ENCODE peak calls at places on chromosome 9, in seven cellular contexts. One of them, this sample, is unnamed.

GRCh38 chr9:37437616-37438015 is 15.1 kb downstream of the GRHPR start:
- DNase-seq in heart left ventricle: no peak
- DNase-seq in breast epithelium: no peak
- DNase-seq in H1: no peak
- DNase-seq in A549: no peak
- DNase-seq in upper lobe of left lung: no peak
- DNase-seq in HCT116: no peak
- DNase-seq in this sample: no peak

GRCh38 chr9:25678147-25678666 is at the start of gene TUSC1:
- DNase-seq in A549: peak
- DNase-seq in breast epithelium: peak
- DNase-seq in HCT116: no peak
- DNase-seq in H1: peak
- DNase-seq in heart left ventricle: peak
- DNase-seq in upper lobe of left lung: peak
- DNase-seq in this sample: peak

GRCh38 chr9:70054546-70054945 is 10.9 kb downstream of the MAMDC2 start:
- DNase-seq in HCT116: no peak
- DNase-seq in breast epithelium: no peak
- DNase-seq in A549: no peak
- DNase-seq in upper lobe of left lung: no peak
- DNase-seq in heart left ventricle: no peak
- DNase-seq in H1: no peak
- DNase-seq in this sample: no peak

GRCh38 chr9:131621551-131622321 is 76.4 kb downstream of the PRRT1B start:
- DNase-seq in HCT116: no peak
- DNase-seq in H1: no peak
- DNase-seq in A549: no peak
- DNase-seq in heart left ventricle: peak
- DNase-seq in upper lobe of left lung: peak
- DNase-seq in breast epithelium: no peak
- DNase-seq in this sample: no peak

GRCh38 chr9:134486127-134486995 is 155.2 kb upstream of the COL5A1 start:
- DNase-seq in upper lobe of left lung: peak
- DNase-seq in heart left ventricle: no peak
- DNase-seq in breast epithelium: no peak
- DNase-seq in A549: no peak
- DNase-seq in HCT116: no peak
- DNase-seq in H1: no peak
- DNase-seq in this sample: no peak

GRCh38 chr9:124342402-124342945 is 72.8 kb downstream of the PSMB7 start:
- DNase-seq in heart left ventricle: peak
- DNase-seq in H1: no peak
- DNase-seq in upper lobe of left lung: peak
- DNase-seq in A549: no peak
- DNase-seq in HCT116: no peak
- DNase-seq in breast epithelium: no peak
- DNase-seq in this sample: no peak

GRCh38 chr9:108996653-108997052 is 16.6 kb downstream of the CTNNAL1 start:
- DNase-seq in A549: no peak
- DNase-seq in heart left ventricle: no peak
- DNase-seq in H1: no peak
- DNase-seq in breast epithelium: no peak
- DNase-seq in HCT116: no peak
- DNase-seq in upper lobe of left lung: no peak
- DNase-seq in this sample: no peak

GRCh38 chr9:95516736-95517558 is at the start of gene PTCH1:
- DNase-seq in A549: peak
- DNase-seq in upper lobe of left lung: peak
- DNase-seq in HCT116: no peak
- DNase-seq in breast epithelium: no peak
- DNase-seq in H1: peak
- DNase-seq in heart left ventricle: no peak
- DNase-seq in this sample: peak

GRCh38 chr9:133502112-133502511 is 22.6 kb downstream of the MYMK start:
- DNase-seq in HCT116: no peak
- DNase-seq in H1: no peak
- DNase-seq in upper lobe of left lung: no peak
- DNase-seq in A549: no peak
- DNase-seq in breast epithelium: no peak
- DNase-seq in heart left ventricle: no peak
- DNase-seq in this sample: no peak

GRCh38 chr9:133996531-133997520 is 4.7 kb upstream of the VAV2 start:
- DNase-seq in heart left ventricle: no peak
- DNase-seq in A549: no peak
- DNase-seq in upper lobe of left lung: peak
- DNase-seq in HCT116: no peak
- DNase-seq in H1: no peak
- DNase-seq in breast epithelium: no peak
- DNase-seq in this sample: no peak

GRCh38 chr9:22447607-22448305 is 1.1 kb downstream of the DMRTA1 start:
- DNase-seq in heart left ventricle: no peak
- DNase-seq in A549: peak
- DNase-seq in HCT116: no peak
- DNase-seq in upper lobe of left lung: no peak
- DNase-seq in H1: no peak
- DNase-seq in breast epithelium: no peak
- DNase-seq in this sample: no peak

GRCh38 chr9:82188817-82189216 is 200.2 kb downstream of the SPATA31D1 start:
- DNase-seq in breast epithelium: no peak
- DNase-seq in heart left ventricle: no peak
- DNase-seq in HCT116: no peak
- DNase-seq in H1: no peak
- DNase-seq in A549: no peak
- DNase-seq in upper lobe of left lung: no peak
- DNase-seq in this sample: no peak

GRCh38 chr9:87795178-87795577 is 69.3 kb downstream of the CTSL start:
- DNase-seq in HCT116: no peak
- DNase-seq in H1: no peak
- DNase-seq in A549: no peak
- DNase-seq in breast epithelium: no peak
- DNase-seq in heart left ventricle: no peak
- DNase-seq in upper lobe of left lung: no peak
- DNase-seq in this sample: no peak

GRCh38 chr9:116318463-116319271 is 165.1 kb downstream of the PAPPA start:
- DNase-seq in breast epithelium: peak
- DNase-seq in A549: no peak
- DNase-seq in upper lobe of left lung: peak
- DNase-seq in H1: no peak
- DNase-seq in HCT116: no peak
- DNase-seq in heart left ventricle: peak
- DNase-seq in this sample: peak

GRCh38 chr9:115957571-115957970 is 196.0 kb upstream of the PAPPA start:
- DNase-seq in heart left ventricle: no peak
- DNase-seq in breast epithelium: no peak
- DNase-seq in HCT116: no peak
- DNase-seq in A549: no peak
- DNase-seq in upper lobe of left lung: no peak
- DNase-seq in H1: no peak
- DNase-seq in this sample: no peak

GRCh38 chr9:135275163-135275925 is 187.9 kb downstream of the OLFM1 start:
- DNase-seq in upper lobe of left lung: no peak
- DNase-seq in H1: no peak
- DNase-seq in breast epithelium: peak
- DNase-seq in A549: no peak
- DNase-seq in HCT116: no peak
- DNase-seq in heart left ventricle: no peak
- DNase-seq in this sample: no peak

GRCh38 chr9:132044176-132044880 is 35.3 kb downstream of the MED27 start:
- DNase-seq in H1: no peak
- DNase-seq in HCT116: no peak
- DNase-seq in heart left ventricle: no peak
- DNase-seq in upper lobe of left lung: no peak
- DNase-seq in A549: no peak
- DNase-seq in breast epithelium: no peak
- DNase-seq in this sample: no peak

GRCh38 chr9:109436071-109436470 is 62.0 kb downstream of the PTPN3 start:
- DNase-seq in upper lobe of left lung: no peak
- DNase-seq in HCT116: no peak
- DNase-seq in H1: no peak
- DNase-seq in A549: no peak
- DNase-seq in heart left ventricle: no peak
- DNase-seq in breast epithelium: no peak
- DNase-seq in this sample: no peak

GRCh38 chr9:92414566-92414965 is 9.7 kb downstream of the OMD start:
- DNase-seq in A549: no peak
- DNase-seq in breast epithelium: no peak
- DNase-seq in upper lobe of left lung: no peak
- DNase-seq in heart left ventricle: no peak
- DNase-seq in HCT116: no peak
- DNase-seq in H1: no peak
- DNase-seq in this sample: no peak
- TF ChIP-seq POLR2A in A549: no peak
- TF ChIP-seq POLR2A in breast epithelium: no peak
- TF ChIP-seq POLR2A in upper lobe of left lung: no peak
- TF ChIP-seq POLR2A in heart left ventricle: no peak
- TF ChIP-seq POLR2A in HCT116: no peak
- TF ChIP-seq POLR2A in H1: no peak
- TF ChIP-seq POLR2A in this sample: no peak

GRCh38 chr9:128257907-128258306 is 17.9 kb downstream of the GOLGA2 start:
- DNase-seq in A549: no peak
- DNase-seq in HCT116: no peak
- DNase-seq in upper lobe of left lung: no peak
- DNase-seq in breast epithelium: no peak
- DNase-seq in heart left ventricle: no peak
- DNase-seq in H1: no peak
- DNase-seq in this sample: no peak

GRCh38 chr9:128258326-128258725 is 17.5 kb downstream of the GOLGA2 start:
- DNase-seq in heart left ventricle: no peak
- DNase-seq in H1: no peak
- DNase-seq in HCT116: no peak
- DNase-seq in breast epithelium: no peak
- DNase-seq in upper lobe of left lung: no peak
- DNase-seq in A549: no peak
- DNase-seq in this sample: no peak

GRCh38 chr9:128257086-128257825 is 18.6 kb downstream of the GOLGA2 start:
- DNase-seq in HCT116: no peak
- DNase-seq in heart left ventricle: no peak
- DNase-seq in upper lobe of left lung: no peak
- DNase-seq in breast epithelium: no peak
- DNase-seq in H1: no peak
- DNase-seq in A549: no peak
- DNase-seq in this sample: no peak

GRCh38 chr9:128260340-128260739 is 15.5 kb downstream of the GOLGA2 start:
- DNase-seq in heart left ventricle: no peak
- DNase-seq in A549: no peak
- DNase-seq in upper lobe of left lung: peak
- DNase-seq in breast epithelium: no peak
- DNase-seq in H1: no peak
- DNase-seq in HCT116: no peak
- DNase-seq in this sample: no peak

DNA sequence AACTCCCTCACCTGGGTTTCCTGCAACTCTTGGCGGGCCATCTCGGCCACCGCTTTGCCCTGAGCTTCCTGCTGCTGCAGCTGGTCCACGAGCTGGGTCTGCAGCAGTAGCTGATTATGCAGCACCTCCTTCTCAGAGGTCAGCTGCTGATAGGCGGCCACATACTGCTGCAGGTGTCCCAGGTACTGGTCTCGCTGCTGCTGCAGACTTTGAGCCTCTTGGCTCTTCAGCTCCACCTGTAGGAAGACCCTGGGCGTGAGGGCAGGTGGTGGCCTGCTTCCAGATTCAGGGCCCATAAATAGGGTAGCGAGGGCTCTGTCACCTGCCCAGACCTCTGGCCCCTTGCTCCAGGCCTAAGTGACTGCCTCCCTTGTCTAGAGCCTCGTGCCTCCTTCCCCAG is 16.7 kb downstream of the GOLGA2 start:
- DNase-seq in heart left ventricle: no peak
- DNase-seq in H1: peak
- DNase-seq in A549: no peak
- DNase-seq in HCT116: no peak
- DNase-seq in breast epithelium: no peak
- DNase-seq in upper lobe of left lung: no peak
- DNase-seq in this sample: no peak
- TF ChIP-seq CTCF in heart left ventricle: no peak
- TF ChIP-seq CTCF in H1: peak
- TF ChIP-seq CTCF in A549: no peak
- TF ChIP-seq CTCF in HCT116: peak
- TF ChIP-seq CTCF in breast epithelium: no peak
- TF ChIP-seq CTCF in upper lobe of left lung: no peak
- TF ChIP-seq CTCF in this sample: no peak

GRCh38 chr9:91060520-91061343 is 259.1 kb downstream of the SYK start:
- DNase-seq in upper lobe of left lung: no peak
- DNase-seq in H1: peak
- DNase-seq in HCT116: no peak
- DNase-seq in heart left ventricle: no peak
- DNase-seq in breast epithelium: peak
- DNase-seq in A549: peak
- DNase-seq in this sample: peak
- TF ChIP-seq POLR2A in upper lobe of left lung: no peak
- TF ChIP-seq POLR2A in H1: no peak
- TF ChIP-seq POLR2A in HCT116: no peak
- TF ChIP-seq POLR2A in heart left ventricle: no peak
- TF ChIP-seq POLR2A in breast epithelium: no peak
- TF ChIP-seq POLR2A in A549: no peak
- TF ChIP-seq POLR2A in this sample: no peak

GRCh38 chr9:130570200-130570599 is 9.2 kb upstream of the FUBP3 start:
- DNase-seq in HCT116: peak
- DNase-seq in H1: no peak
- DNase-seq in heart left ventricle: no peak
- DNase-seq in A549: no peak
- DNase-seq in breast epithelium: no peak
- DNase-seq in upper lobe of left lung: no peak
- DNase-seq in this sample: no peak
- TF ChIP-seq CTCF in HCT116: no peak
- TF ChIP-seq CTCF in H1: no peak
- TF ChIP-seq CTCF in heart left ventricle: no peak
- TF ChIP-seq CTCF in A549: no peak
- TF ChIP-seq CTCF in breast epithelium: no peak
- TF ChIP-seq CTCF in upper lobe of left lung: no peak
- TF ChIP-seq CTCF in this sample: no peak

This sample was measured in tibial nerve.